ENCODE peak calls at places on chromosomes 12 and 14, in nine cellular contexts. I is neural progenitor cell, J is fibroblast of pulmonary artery, W is GM12864, E is IMR-90, H is endodermal cell, A is foreskin fibroblast, Y is adrenal gland, D is keratinocyte. C is an unnamed sample.

GRCh38 chr14:73058224-73058922 is at the start of gene RBM25:
- DNase-seq in E (peak), A (peak), W (peak), J (peak), H (peak), Y (peak), D (peak), I (peak), C (peak)

GRCh38 chr12:108859923-108860291 is 2.5 kb upstream of the SSH1 start:
- DNase-seq in E (no peak), D (no peak), A (no peak), H (no peak), J (no peak), Y (no peak), I (no peak), W (no peak), C (no peak)

GRCh38 chr14:50233335-50234250 is 2.2 kb upstream of the SOS2 start:
- DNase-seq in H (no peak), I (no peak), A (no peak), D (no peak), W (no peak), Y (no peak), E (no peak), J (no peak), C (no peak)

GRCh38 chr12:69988601-69989194 is 163.7 kb downstream of the MYRFL start:
- DNase-seq in J (peak), A (no peak), D (no peak), W (no peak), H (no peak), E (peak), I (no peak), Y (no peak), C (peak)

GRCh38 chr14:96793547-96793946 is 3.6 kb upstream of the VRK1 start:
- DNase-seq in E (no peak), I (no peak), H (no peak), Y (no peak), D (no peak), W (no peak), J (no peak), A (no peak), C (no peak)

GRCh38 chr14:102998393-102998792 is 59.0 kb downstream of the CDC42BPB start:
- DNase-seq in I (no peak), Y (no peak), E (peak), H (no peak), A (no peak), D (no peak), W (no peak), J (no peak), C (peak)

GRCh38 chr12:31020385-31021166 is 53.1 kb upstream of the DDX11 start:
- DNase-seq in I (no peak), J (no peak), A (no peak), D (no peak), E (no peak), Y (no peak), H (peak), W (no peak), C (no peak)

GRCh38 chr14:90567991-90568390 is 171.2 kb downstream of the CALM1 start:
- DNase-seq in D (no peak), Y (no peak), E (no peak), H (no peak), J (no peak), I (peak), W (no peak), A (no peak), C (no peak)

GRCh38 chr12:45503887-45504286 is 225.6 kb upstream of the ARID2 start:
- DNase-seq in A (no peak), W (no peak), H (no peak), I (no peak), Y (no peak), E (peak), D (no peak), J (no peak), C (no peak)

GRCh38 chr12:132904718-132905328 is 17.4 kb upstream of the CHFR start:
- DNase-seq in E (no peak), D (no peak), Y (peak), J (peak), W (no peak), H (peak), A (peak), I (peak), C (peak)

GRCh38 chr12:15978431-15978950 is 67.4 kb downstream of the DERA start:
- DNase-seq in Y (no peak), H (no peak), D (peak), E (peak), J (peak), W (no peak), A (peak), I (no peak), C (peak)

GRCh38 chr12:1939745-1940607 is 21.5 kb upstream of the CACNA2D4 start:
- DNase-seq in Y (peak), I (peak), H (peak), J (peak), A (peak), E (peak), D (peak), W (no peak), C (peak)
- H3K4me3 ChIP-seq in Y (no peak), I (no peak), H (no peak), J (no peak), A (no peak), E (no peak), D (no peak), W (no peak), C (no peak)

GRCh38 chr14:24392327-24393098 is 6.3 kb upstream of the NYNRIN start:
- DNase-seq in H (no peak), E (peak), W (no peak), I (no peak), Y (no peak), A (peak), J (peak), D (no peak), C (peak)
- TF ChIP-seq CTCF in H (peak), E (peak), W (no peak), I (no peak), Y (no peak), A (peak), J (peak), D (peak), C (no peak)

GRCh38 chr14:32713856-32714255 is 224.8 kb upstream of the NPAS3 start:
- DNase-seq in A (no peak), E (no peak), W (no peak), I (no peak), D (no peak), H (no peak), Y (no peak), J (no peak), C (no peak)

GRCh38 chr14:32711103-32711680 is 227.5 kb upstream of the NPAS3 start:
- DNase-seq in H (peak), Y (no peak), W (peak), A (peak), E (peak), D (no peak), I (peak), J (peak), C (peak)

GRCh38 chr14:32708134-32708533 is 230.5 kb upstream of the NPAS3 start:
- DNase-seq in D (no peak), I (no peak), Y (no peak), E (no peak), W (no peak), H (no peak), A (no peak), J (no peak), C (no peak)

GRCh38 chr14:32709072-32709471 is 229.6 kb upstream of the NPAS3 start:
- DNase-seq in W (no peak), Y (no peak), J (peak), A (peak), E (peak), D (no peak), H (no peak), I (no peak), C (peak)

DNA sequence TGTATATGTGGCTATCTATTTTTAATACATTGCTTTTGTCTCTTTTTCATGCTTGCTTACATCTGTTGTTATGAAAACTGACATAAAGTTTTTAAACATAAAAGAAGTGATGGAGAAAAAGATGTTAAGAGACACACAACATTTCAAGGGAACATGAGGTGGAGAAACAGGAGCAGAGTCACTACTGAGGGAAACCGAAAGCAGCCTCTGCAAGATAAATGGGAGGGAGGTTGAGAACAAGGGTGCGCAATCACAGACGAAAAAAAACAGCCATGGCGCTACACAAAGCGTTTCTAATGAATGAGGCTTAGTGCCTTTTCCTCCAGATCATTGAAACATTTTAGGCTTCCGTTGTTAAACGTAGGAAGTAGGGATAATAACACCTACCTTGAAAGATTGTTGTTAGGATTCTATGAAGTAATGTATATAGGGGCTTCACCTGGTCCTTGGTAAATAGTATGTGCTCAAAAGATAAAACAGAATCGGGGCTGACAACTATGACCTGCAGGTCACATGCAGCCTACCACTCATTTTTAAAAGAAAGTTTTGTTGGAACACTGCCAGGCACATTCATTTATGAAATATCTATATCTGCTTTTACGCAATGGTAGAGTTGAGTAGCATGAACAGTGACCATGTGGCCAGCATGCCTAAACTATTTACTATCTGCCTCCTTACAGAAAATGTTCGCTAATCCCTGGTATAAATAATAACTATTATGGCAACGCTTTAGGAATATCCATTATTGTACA is 228.2 kb upstream of the NPAS3 start:
- DNase-seq in I (peak), H (no peak), E (peak), W (no peak), J (peak), Y (no peak), D (no peak), A (no peak), C (peak)
- H3K4me3 ChIP-seq in I (no peak), H (no peak), E (peak), W (no peak), J (peak), Y (no peak), D (no peak), A (no peak), C (peak)

GRCh38 chr12:124566181-124567034 is 1.0 kb downstream of the NCOR2 start:
- DNase-seq in H (peak), E (peak), Y (peak), D (no peak), W (no peak), J (peak), A (peak), I (peak), C (peak)
- TF ChIP-seq CTCF in H (peak), E (peak), Y (peak), D (no peak), W (no peak), J (no peak), A (no peak), I (peak), C (no peak)

DNA sequence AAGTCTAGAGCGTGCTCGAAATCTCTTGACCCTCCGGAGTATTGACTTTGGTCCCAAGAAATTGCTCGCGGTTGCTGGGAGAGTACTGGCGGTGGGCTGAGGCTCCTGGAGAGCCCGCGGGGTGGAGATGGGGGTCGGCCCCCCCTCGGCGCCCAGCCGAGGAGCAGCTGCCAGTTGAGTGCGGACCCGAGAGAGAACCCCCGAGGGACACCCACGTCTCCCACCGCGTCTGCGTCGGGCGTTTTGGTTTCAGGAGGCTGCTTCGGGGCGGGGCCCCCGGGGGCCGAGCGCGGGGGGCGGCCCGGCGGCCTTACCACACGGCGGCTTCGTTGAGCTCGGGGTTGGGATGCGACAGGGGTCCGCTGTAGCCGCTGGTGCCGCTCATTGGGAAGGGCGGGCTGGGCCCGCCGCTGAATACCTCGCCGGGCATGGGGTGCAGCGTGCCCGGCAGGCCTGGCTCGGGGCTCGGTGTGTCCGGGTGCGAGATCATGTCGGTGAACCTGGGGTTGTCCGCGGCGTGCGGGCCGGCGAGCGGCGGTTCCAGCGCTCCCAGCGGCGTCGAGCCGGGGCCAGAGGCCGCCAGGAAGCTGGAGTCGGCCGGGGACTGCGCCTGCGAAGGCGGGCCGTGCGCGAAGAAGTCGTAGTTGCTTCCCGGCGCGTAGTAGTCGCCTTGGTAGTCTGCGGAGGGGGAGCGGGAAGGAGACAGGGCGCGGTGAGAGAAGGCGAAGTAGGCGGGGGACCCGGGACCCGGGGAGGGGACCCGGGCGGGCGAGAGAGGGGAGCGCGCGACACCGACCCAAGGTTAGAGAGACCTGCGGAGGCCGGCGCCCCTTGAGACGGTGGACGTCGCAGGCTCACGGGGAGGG is 8.6 kb downstream of the LHX5 start:
- DNase-seq in W (no peak), A (no peak), J (no peak), H (peak), I (peak), E (no peak), D (no peak), Y (no peak), C (no peak)
- H3K4me3 ChIP-seq in W (no peak), A (no peak), J (no peak), H (peak), I (peak), E (no peak), D (no peak), Y (no peak), C (no peak)

GRCh38 chr14:54025661-54026060 is 69.0 kb upstream of the BMP4 start:
- DNase-seq in E (peak), Y (no peak), D (no peak), J (peak), W (no peak), I (no peak), H (no peak), A (peak), C (no peak)
- TF ChIP-seq CTCF in E (peak), Y (peak), D (peak), J (peak), W (peak), I (peak), H (peak), A (peak), C (peak)